ENCODE peak calls at places on chromosomes 2 and 18, in seven cellular contexts. T, Q, Z, W, B, J and M are unnamed samples.

GRCh38 chr2:156753766-156754165 is 317.6 kb downstream of the GPD2 start:
- DNase-seq in Z (no peak), Q (no peak), B (no peak), T (no peak), J (no peak), W (no peak), M (no peak)

GRCh38 chr18:56501896-56502295 is 136.5 kb downstream of the TXNL1 start:
- DNase-seq in Z (peak), B (peak), W (no peak), Q (no peak), T (no peak), J (peak), M (no peak)

GRCh38 chr2:238945433-238946150 is 97.7 kb downstream of the TWIST2 start:
- DNase-seq in Q (no peak), T (peak), W (no peak), Z (peak), J (peak), B (peak), M (peak)

GRCh38 chr2:47076586-47077441 is 78.3 kb downstream of the STPG4 start:
- DNase-seq in Z (peak), J (peak), B (peak), W (no peak), T (peak), Q (no peak), M (no peak)

GRCh38 chr2:190551928-190552327 is 17.4 kb upstream of the NEMP2 start:
- DNase-seq in B (peak), W (peak), T (peak), Z (no peak), Q (no peak), J (no peak), M (peak)

GRCh38 chr2:84781942-84782716 is 98.8 kb downstream of the TRABD2A start:
- DNase-seq in B (peak), Z (peak), T (peak), W (no peak), J (no peak), Q (peak), M (peak)

GRCh38 chr18:59715445-59715844 is 18.2 kb upstream of the CCBE1 start:
- DNase-seq in Z (peak), Q (no peak), J (peak), T (no peak), W (no peak), B (peak), M (no peak)

GRCh38 chr2:100422320-100422719 is 4.9 kb upstream of the CHST10 start:
- DNase-seq in T (peak), Z (peak), W (no peak), J (peak), B (peak), Q (no peak), M (no peak)

GRCh38 chr18:49841236-49842217 is 28.2 kb upstream of the ACAA2 start:
- DNase-seq in Z (no peak), T (no peak), J (no peak), Q (no peak), W (no peak), B (no peak), M (no peak)

GRCh38 chr2:220096406-220096805 is 469.0 kb downstream of the SLC4A3 start:
- DNase-seq in Q (no peak), Z (peak), W (no peak), B (no peak), J (no peak), T (no peak), M (no peak)

GRCh38 chr2:3130889-3131635 is 246.6 kb downstream of the EIPR1 start:
- DNase-seq in J (no peak), B (no peak), T (no peak), Q (no peak), W (no peak), Z (no peak), M (no peak)

GRCh38 chr2:85545780-85546240 is 6.8 kb downstream of the MAT2A start:
- DNase-seq in B (no peak), Q (no peak), T (no peak), Z (no peak), W (peak), J (no peak), M (no peak)

GRCh38 chr2:135701442-135701841 is 40.2 kb upstream of the UBXN4 start:
- DNase-seq in T (peak), W (no peak), Z (peak), J (peak), Q (no peak), B (peak), M (no peak)

GRCh38 chr2:60316381-60317028 is 236.9 kb downstream of the BCL11A start:
- DNase-seq in W (no peak), T (no peak), J (no peak), Z (no peak), B (no peak), Q (no peak), M (no peak)

GRCh38 chr2:201152999-201153398 is 29.9 kb upstream of the CASP10 start:
- DNase-seq in T (no peak), Z (no peak), B (no peak), W (no peak), J (no peak), Q (no peak), M (no peak)

GRCh38 chr18:56233595-56233994 is 404.8 kb downstream of the TXNL1 start:
- DNase-seq in W (no peak), Q (no peak), T (peak), B (peak), Z (peak), J (peak), M (no peak)

GRCh38 chr2:102050854-102051391 is 59.2 kb downstream of the IL1R2 start:
- DNase-seq in B (peak), Q (no peak), J (peak), Z (peak), W (no peak), T (peak), M (no peak)

GRCh38 chr2:234949762-234950434 is 1.9 kb upstream of the SH3BP4 start:
- DNase-seq in B (peak), J (peak), Q (no peak), Z (peak), W (no peak), T (peak), M (no peak)

GRCh38 chr2:24513266-24513665 is 22.2 kb downstream of the NCOA1 start:
- DNase-seq in W (no peak), J (no peak), Q (no peak), Z (peak), B (peak), T (no peak), M (no peak)

GRCh38 chr2:216829533-216829932 is 30.3 kb downstream of the TNP1 start:
- DNase-seq in W (no peak), J (peak), T (peak), B (peak), Z (peak), Q (no peak), M (no peak)

GRCh38 chr2:205734436-205734835 is 52.1 kb downstream of the NRP2 start:
- DNase-seq in B (peak), W (no peak), T (peak), Q (no peak), Z (peak), J (peak), M (no peak)

GRCh38 chr2:102106133-102106556 is 36.4 kb upstream of the IL1R1 start:
- DNase-seq in J (peak), W (no peak), T (no peak), Q (no peak), B (peak), Z (peak), M (no peak)

GRCh38 chr2:51681854-51682253 is 649.9 kb upstream of the NRXN1 start:
- DNase-seq in J (no peak), T (no peak), Q (no peak), Z (no peak), W (no peak), B (no peak), M (no peak)

GRCh38 chr2:224360801-224361251 is 41.1 kb downstream of the FAM124B start:
- DNase-seq in T (peak), J (peak), Z (peak), B (no peak), W (no peak), Q (no peak), M (no peak)

GRCh38 chr18:22999212-22999611 is 66.1 kb downstream of the RBBP8 start:
- DNase-seq in Q (no peak), J (peak), W (no peak), B (peak), Z (peak), T (no peak), M (no peak)

GRCh38 chr2:39954346-39954745 is 175.3 kb upstream of the THUMPD2 start:
- DNase-seq in J (peak), Q (no peak), W (no peak), B (peak), Z (peak), T (no peak), M (no peak)

GRCh38 chr2:226151157-226151556 is 648.5 kb downstream of the IRS1 start:
- DNase-seq in B (no peak), J (no peak), T (no peak), Z (peak), Q (no peak), W (no peak), M (no peak)

GRCh38 chr2:16588565-16588964 is 77.1 kb downstream of the CYRIA start:
- DNase-seq in B (no peak), Z (no peak), W (no peak), T (no peak), Q (no peak), J (no peak), M (no peak)

GRCh38 chr2:169095631-169096105 is 26.3 kb downstream of the DHRS9 start:
- DNase-seq in T (peak), J (peak), B (peak), Z (peak), Q (no peak), W (no peak), M (peak)

GRCh38 chr2:116117845-116118244 is 1675.4 kb downstream of the DPP10 start:
- DNase-seq in Q (no peak), Z (no peak), B (no peak), J (no peak), W (no peak), T (no peak), M (no peak)

GRCh38 chr18:50573679-50574078 is 13.8 kb downstream of the MAPK4 start:
- DNase-seq in Q (no peak), B (no peak), T (peak), J (no peak), Z (no peak), W (no peak), M (no peak)

GRCh38 chr2:34729845-34730244 is 1130.7 kb upstream of the FAM98A start:
- DNase-seq in T (no peak), J (no peak), B (no peak), Q (no peak), W (no peak), Z (no peak), M (no peak)

GRCh38 chr2:16747257-16747656 is 81.6 kb upstream of the CYRIA start:
- DNase-seq in Q (no peak), J (no peak), T (no peak), W (no peak), Z (no peak), B (no peak), M (no peak)

GRCh38 chr18:62425465-62426190 is 97.2 kb upstream of the ZCCHC2 start:
- DNase-seq in Z (peak), T (peak), W (peak), B (peak), J (peak), Q (peak), M (peak)

GRCh38 chr2:157691131-157691530 is 62.5 kb upstream of the ACVR1C start:
- DNase-seq in Z (no peak), J (peak), W (no peak), B (no peak), T (no peak), Q (no peak), M (no peak)

DNA sequence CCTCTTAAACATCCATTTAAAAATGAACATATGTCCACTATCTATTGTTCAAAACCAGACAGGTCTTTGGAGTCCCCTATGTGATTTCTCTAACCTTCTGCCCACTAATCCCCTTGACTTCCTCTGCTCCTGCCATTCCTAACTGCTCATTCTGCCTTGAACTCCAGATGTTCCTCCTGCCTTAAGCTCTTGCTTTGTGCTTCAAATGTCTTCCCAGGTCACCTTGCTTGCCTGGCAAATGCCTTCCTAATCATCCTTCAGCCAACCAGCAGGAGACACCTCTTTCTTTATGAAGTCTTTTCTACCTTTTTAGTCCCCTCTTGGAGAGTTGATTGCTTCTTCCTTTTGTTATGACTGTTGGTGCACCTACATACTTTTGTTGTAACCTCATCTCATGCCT is 1043.0 kb upstream of the CHAC2 start:
- DNase-seq in W (no peak), Z (no peak), J (no peak), B (no peak), Q (no peak), T (no peak), M (no peak)
- TF ChIP-seq CTCF in W (no peak), Z (no peak), J (no peak), B (no peak), Q (no peak), T (no peak), M (no peak)

GRCh38 chr18:9334351-9335254 is at the start of gene TWSG1:
- DNase-seq in Q (peak), J (peak), W (peak), Z (peak), T (peak), B (peak), M (peak)
- TF ChIP-seq CTCF in Q (peak), J (peak), W (no peak), Z (no peak), T (peak), B (peak), M (peak)

DNA sequence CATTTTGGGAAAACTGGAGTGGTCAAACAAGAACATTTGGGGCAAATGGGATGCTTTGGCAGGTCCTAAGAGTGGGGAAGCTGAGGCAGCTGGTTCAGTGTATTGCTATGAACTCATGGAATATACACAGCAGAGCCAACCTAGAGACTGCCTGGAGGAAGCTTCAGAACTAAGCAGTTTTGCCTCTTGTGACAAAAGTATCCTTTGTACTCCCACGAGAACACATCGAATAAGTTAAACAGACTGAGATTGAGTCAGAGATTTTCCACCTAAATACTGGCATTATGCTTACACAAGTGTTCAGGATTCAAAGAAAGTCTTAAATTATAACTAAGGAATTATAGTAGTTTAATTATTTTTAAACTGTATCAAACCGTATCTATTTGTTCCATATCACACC is 5.2 kb upstream of the ARMC9 start:
- DNase-seq in Q (no peak), Z (no peak), B (no peak), W (no peak), J (no peak), T (no peak), M (no peak)
- TF ChIP-seq CTCF in Q (no peak), Z (no peak), B (no peak), W (no peak), J (no peak), T (no peak), M (no peak)

GRCh38 chr2:19139386-19139785 is 219.0 kb downstream of the OSR1 start:
- DNase-seq in B (no peak), Z (no peak), T (no peak), J (no peak), W (no peak), Q (no peak), M (no peak)

GRCh38 chr2:19138264-19138825 is 220.1 kb downstream of the OSR1 start:
- DNase-seq in J (no peak), Q (no peak), Z (no peak), W (no peak), T (no peak), B (no peak), M (no peak)

GRCh38 chr2:19137433-19137832 is 221.0 kb downstream of the OSR1 start:
- DNase-seq in J (no peak), B (no peak), Q (no peak), T (no peak), W (no peak), Z (no peak), M (no peak)

GRCh38 chr2:19141234-19142004 is 217.0 kb downstream of the OSR1 start:
- DNase-seq in Z (peak), B (no peak), W (no peak), T (no peak), Q (no peak), J (peak), M (no peak)

DNA sequence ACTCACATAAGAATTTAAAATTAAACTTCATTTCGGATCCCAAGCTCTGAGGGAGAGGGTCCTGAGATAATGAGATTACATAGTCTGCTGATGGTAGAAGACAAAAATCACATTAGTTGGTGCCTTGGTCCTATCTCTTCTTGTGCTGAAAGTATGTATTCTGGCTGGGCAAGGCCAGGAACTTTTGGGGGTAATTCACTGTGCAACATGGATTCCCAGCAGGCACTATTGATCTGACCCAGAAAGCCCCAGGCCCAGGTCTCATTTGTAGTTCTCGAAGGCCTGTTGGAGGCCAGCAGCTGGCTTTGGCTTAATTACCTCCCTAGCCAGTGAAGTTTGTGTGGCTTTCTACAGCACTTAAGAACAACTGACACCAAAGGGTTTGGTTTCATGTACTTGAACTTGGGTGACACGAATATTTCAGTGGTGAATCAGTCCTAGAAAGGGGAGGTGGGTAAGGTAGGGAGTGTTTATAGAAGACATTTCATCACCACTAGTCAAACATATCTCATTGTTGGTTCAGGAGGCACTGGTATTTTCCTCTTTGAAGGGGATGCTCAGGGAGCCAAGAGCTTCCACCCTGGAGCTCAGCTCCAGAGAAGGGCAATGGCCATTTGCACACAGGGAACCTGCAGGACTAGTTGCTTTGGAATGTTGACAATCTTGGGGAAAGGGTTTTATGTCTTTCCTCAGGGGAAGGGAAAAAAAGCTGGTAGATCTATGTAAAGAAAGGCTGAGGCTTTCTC is 217.8 kb downstream of the OSR1 start:
- DNase-seq in W (no peak), Q (no peak), B (peak), T (peak), Z (peak), J (peak), M (no peak)
- TF ChIP-seq CTCF in W (no peak), Q (no peak), B (no peak), T (no peak), Z (no peak), J (no peak), M (no peak)

DNA sequence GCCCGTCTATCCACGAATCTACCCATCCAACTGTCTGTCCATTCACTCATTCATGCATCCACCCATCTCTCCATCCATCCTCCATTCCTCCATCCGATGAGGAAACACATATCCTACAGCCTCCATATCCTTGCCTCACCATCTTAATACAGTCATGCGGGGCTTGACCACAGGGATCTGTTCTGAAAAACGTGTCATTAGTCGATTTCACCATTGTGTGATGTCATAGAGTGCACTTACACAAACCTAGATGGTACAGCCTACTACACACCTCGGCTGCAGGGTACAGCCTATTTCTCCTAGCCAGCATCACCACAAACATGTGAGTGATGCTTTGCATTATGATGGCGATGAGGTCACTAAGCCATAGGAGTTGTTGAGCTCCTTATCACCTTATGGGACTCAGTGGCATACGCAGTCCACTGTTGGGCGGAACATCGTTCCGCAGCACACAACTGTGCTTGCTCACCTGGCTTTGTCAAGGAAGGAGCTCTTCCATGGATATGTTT is 1.9 kb upstream of the NT5DC4 start:
- DNase-seq in T (no peak), J (no peak), Q (no peak), W (peak), B (no peak), Z (no peak), M (no peak)
- TF ChIP-seq CTCF in T (no peak), J (no peak), Q (no peak), W (no peak), B (no peak), Z (no peak), M (no peak)

GRCh38 chr18:12890500-12890899 is 6.5 kb upstream of the PTPN2 start:
- DNase-seq in Q (no peak), B (peak), J (no peak), T (peak), W (no peak), Z (no peak), M (no peak)
- TF ChIP-seq CTCF in Q (no peak), B (peak), J (peak), T (no peak), W (peak), Z (no peak), M (no peak)